ENCODE peak calls at places on chromosomes 12 and 14, in six cellular contexts. One of them, this sample, is unnamed.

GRCh38 chr14:21063479-21063878 is 5.9 kb downstream of the RNASE8 start:
- DNase-seq in foreskin fibroblast: no peak
- DNase-seq in stimulated activated CD4-positive, alpha-beta T cell treated with anti-CD3 and anti-CD28 coated beads, Interleukin-1b, Interleukin-23, amount 100 ng/mL, for 24 hours: no peak
- DNase-seq in CD8-positive, alpha-beta memory T cell: no peak
- DNase-seq in AG08396: peak
- DNase-seq in HT1080: peak
- DNase-seq in this sample: peak

GRCh38 chr14:52871606-52872005 is 79.2 kb downstream of the FERMT2 start:
- DNase-seq in foreskin fibroblast: no peak
- DNase-seq in stimulated activated CD4-positive, alpha-beta T cell treated with anti-CD3 and anti-CD28 coated beads, Interleukin-1b, Interleukin-23, amount 100 ng/mL, for 24 hours: no peak
- DNase-seq in CD8-positive, alpha-beta memory T cell: no peak
- DNase-seq in AG08396: no peak
- DNase-seq in HT1080: no peak
- DNase-seq in this sample: no peak

GRCh38 chr12:119069029-119069731 is 87.8 kb downstream of the SRRM4 start:
- DNase-seq in foreskin fibroblast: no peak
- DNase-seq in stimulated activated CD4-positive, alpha-beta T cell treated with anti-CD3 and anti-CD28 coated beads, Interleukin-1b, Interleukin-23, amount 100 ng/mL, for 24 hours: no peak
- DNase-seq in CD8-positive, alpha-beta memory T cell: no peak
- DNase-seq in AG08396: no peak
- DNase-seq in HT1080: no peak
- DNase-seq in this sample: no peak

GRCh38 chr14:84064296-84064695 is 1465.6 kb upstream of the FLRT2 start:
- DNase-seq in foreskin fibroblast: no peak
- DNase-seq in stimulated activated CD4-positive, alpha-beta T cell treated with anti-CD3 and anti-CD28 coated beads, Interleukin-1b, Interleukin-23, amount 100 ng/mL, for 24 hours: no peak
- DNase-seq in CD8-positive, alpha-beta memory T cell: no peak
- DNase-seq in AG08396: no peak
- DNase-seq in HT1080: no peak
- DNase-seq in this sample: no peak

GRCh38 chr14:52025952-52026510 is 36.7 kb downstream of the RTRAF start:
- DNase-seq in foreskin fibroblast: peak
- DNase-seq in stimulated activated CD4-positive, alpha-beta T cell treated with anti-CD3 and anti-CD28 coated beads, Interleukin-1b, Interleukin-23, amount 100 ng/mL, for 24 hours: no peak
- DNase-seq in CD8-positive, alpha-beta memory T cell: no peak
- DNase-seq in AG08396: no peak
- DNase-seq in HT1080: no peak
- DNase-seq in this sample: no peak

GRCh38 chr12:124013073-124013472 is 40.1 kb downstream of the ZNF664 start:
- DNase-seq in foreskin fibroblast: no peak
- DNase-seq in stimulated activated CD4-positive, alpha-beta T cell treated with anti-CD3 and anti-CD28 coated beads, Interleukin-1b, Interleukin-23, amount 100 ng/mL, for 24 hours: no peak
- DNase-seq in CD8-positive, alpha-beta memory T cell: no peak
- DNase-seq in AG08396: no peak
- DNase-seq in HT1080: peak
- DNase-seq in this sample: no peak

GRCh38 chr12:30926243-30927209 is at the start of gene TSPAN11:
- DNase-seq in foreskin fibroblast: no peak
- DNase-seq in stimulated activated CD4-positive, alpha-beta T cell treated with anti-CD3 and anti-CD28 coated beads, Interleukin-1b, Interleukin-23, amount 100 ng/mL, for 24 hours: no peak
- DNase-seq in CD8-positive, alpha-beta memory T cell: no peak
- DNase-seq in AG08396: peak
- DNase-seq in HT1080: no peak
- DNase-seq in this sample: peak

GRCh38 chr12:117125275-117125613 is 26.0 kb upstream of the TESC start:
- DNase-seq in foreskin fibroblast: peak
- DNase-seq in stimulated activated CD4-positive, alpha-beta T cell treated with anti-CD3 and anti-CD28 coated beads, Interleukin-1b, Interleukin-23, amount 100 ng/mL, for 24 hours: no peak
- DNase-seq in CD8-positive, alpha-beta memory T cell: no peak
- DNase-seq in AG08396: no peak
- DNase-seq in HT1080: no peak
- DNase-seq in this sample: no peak

GRCh38 chr12:71556881-71557280 is 106.8 kb downstream of the ZFC3H1 start:
- DNase-seq in foreskin fibroblast: peak
- DNase-seq in stimulated activated CD4-positive, alpha-beta T cell treated with anti-CD3 and anti-CD28 coated beads, Interleukin-1b, Interleukin-23, amount 100 ng/mL, for 24 hours: no peak
- DNase-seq in CD8-positive, alpha-beta memory T cell: no peak
- DNase-seq in AG08396: peak
- DNase-seq in HT1080: peak
- DNase-seq in this sample: peak

GRCh38 chr14:101591582-101591981 is 30.3 kb downstream of the DIO3 start:
- DNase-seq in foreskin fibroblast: no peak
- DNase-seq in stimulated activated CD4-positive, alpha-beta T cell treated with anti-CD3 and anti-CD28 coated beads, Interleukin-1b, Interleukin-23, amount 100 ng/mL, for 24 hours: no peak
- DNase-seq in CD8-positive, alpha-beta memory T cell: no peak
- DNase-seq in AG08396: no peak
- DNase-seq in HT1080: no peak
- DNase-seq in this sample: peak

GRCh38 chr12:98653866-98654493 is 8.9 kb downstream of the APAF1 start:
- DNase-seq in foreskin fibroblast: peak
- DNase-seq in stimulated activated CD4-positive, alpha-beta T cell treated with anti-CD3 and anti-CD28 coated beads, Interleukin-1b, Interleukin-23, amount 100 ng/mL, for 24 hours: no peak
- DNase-seq in CD8-positive, alpha-beta memory T cell: peak
- DNase-seq in AG08396: peak
- DNase-seq in HT1080: peak
- DNase-seq in this sample: peak

GRCh38 chr12:80352476-80352875 is 91.6 kb upstream of the PTPRQ start:
- DNase-seq in foreskin fibroblast: no peak
- DNase-seq in stimulated activated CD4-positive, alpha-beta T cell treated with anti-CD3 and anti-CD28 coated beads, Interleukin-1b, Interleukin-23, amount 100 ng/mL, for 24 hours: no peak
- DNase-seq in CD8-positive, alpha-beta memory T cell: no peak
- DNase-seq in AG08396: no peak
- DNase-seq in HT1080: peak
- DNase-seq in this sample: peak

GRCh38 chr12:57093412-57094193 is 4.7 kb downstream of the NAB2 start:
- DNase-seq in foreskin fibroblast: peak
- DNase-seq in stimulated activated CD4-positive, alpha-beta T cell treated with anti-CD3 and anti-CD28 coated beads, Interleukin-1b, Interleukin-23, amount 100 ng/mL, for 24 hours: peak
- DNase-seq in CD8-positive, alpha-beta memory T cell: peak
- DNase-seq in AG08396: peak
- DNase-seq in HT1080: peak
- DNase-seq in this sample: peak

GRCh38 chr12:120748242-120748641 is 22.6 kb downstream of the ACADS start:
- DNase-seq in foreskin fibroblast: no peak
- DNase-seq in stimulated activated CD4-positive, alpha-beta T cell treated with anti-CD3 and anti-CD28 coated beads, Interleukin-1b, Interleukin-23, amount 100 ng/mL, for 24 hours: no peak
- DNase-seq in CD8-positive, alpha-beta memory T cell: no peak
- DNase-seq in AG08396: no peak
- DNase-seq in HT1080: no peak
- DNase-seq in this sample: no peak

GRCh38 chr12:6230321-6231110 is 30.3 kb downstream of the CD9 start:
- DNase-seq in foreskin fibroblast: peak
- DNase-seq in stimulated activated CD4-positive, alpha-beta T cell treated with anti-CD3 and anti-CD28 coated beads, Interleukin-1b, Interleukin-23, amount 100 ng/mL, for 24 hours: peak
- DNase-seq in CD8-positive, alpha-beta memory T cell: peak
- DNase-seq in AG08396: no peak
- DNase-seq in HT1080: peak
- DNase-seq in this sample: peak

GRCh38 chr12:6536894-6537579 is 2.7 kb downstream of the GAPDH start:
- DNase-seq in foreskin fibroblast: peak
- DNase-seq in stimulated activated CD4-positive, alpha-beta T cell treated with anti-CD3 and anti-CD28 coated beads, Interleukin-1b, Interleukin-23, amount 100 ng/mL, for 24 hours: peak
- DNase-seq in CD8-positive, alpha-beta memory T cell: no peak
- DNase-seq in AG08396: no peak
- DNase-seq in HT1080: peak
- DNase-seq in this sample: no peak

GRCh38 chr12:5480218-5480952 is 48.5 kb downstream of the NTF3 start:
- DNase-seq in foreskin fibroblast: no peak
- DNase-seq in stimulated activated CD4-positive, alpha-beta T cell treated with anti-CD3 and anti-CD28 coated beads, Interleukin-1b, Interleukin-23, amount 100 ng/mL, for 24 hours: no peak
- DNase-seq in CD8-positive, alpha-beta memory T cell: no peak
- DNase-seq in AG08396: peak
- DNase-seq in HT1080: no peak
- DNase-seq in this sample: peak

GRCh38 chr12:88836156-88836555 is 255.9 kb upstream of the KITLG start:
- DNase-seq in foreskin fibroblast: no peak
- DNase-seq in stimulated activated CD4-positive, alpha-beta T cell treated with anti-CD3 and anti-CD28 coated beads, Interleukin-1b, Interleukin-23, amount 100 ng/mL, for 24 hours: no peak
- DNase-seq in CD8-positive, alpha-beta memory T cell: no peak
- DNase-seq in AG08396: no peak
- DNase-seq in HT1080: no peak
- DNase-seq in this sample: no peak

GRCh38 chr12:72201457-72201856 is 70.7 kb upstream of the TRHDE start:
- DNase-seq in foreskin fibroblast: no peak
- DNase-seq in stimulated activated CD4-positive, alpha-beta T cell treated with anti-CD3 and anti-CD28 coated beads, Interleukin-1b, Interleukin-23, amount 100 ng/mL, for 24 hours: no peak
- DNase-seq in CD8-positive, alpha-beta memory T cell: no peak
- DNase-seq in AG08396: no peak
- DNase-seq in HT1080: no peak
- DNase-seq in this sample: no peak

GRCh38 chr12:131102493-131102931 is 148.8 kb downstream of the ADGRD1 start:
- DNase-seq in foreskin fibroblast: no peak
- DNase-seq in stimulated activated CD4-positive, alpha-beta T cell treated with anti-CD3 and anti-CD28 coated beads, Interleukin-1b, Interleukin-23, amount 100 ng/mL, for 24 hours: no peak
- DNase-seq in CD8-positive, alpha-beta memory T cell: no peak
- DNase-seq in AG08396: no peak
- DNase-seq in HT1080: no peak
- DNase-seq in this sample: no peak

GRCh38 chr14:29637406-29637805 is 290.2 kb downstream of the PRKD1 start:
- DNase-seq in foreskin fibroblast: peak
- DNase-seq in stimulated activated CD4-positive, alpha-beta T cell treated with anti-CD3 and anti-CD28 coated beads, Interleukin-1b, Interleukin-23, amount 100 ng/mL, for 24 hours: no peak
- DNase-seq in CD8-positive, alpha-beta memory T cell: no peak
- DNase-seq in AG08396: peak
- DNase-seq in HT1080: peak
- DNase-seq in this sample: peak

GRCh38 chr12:2047752-2048151 is 5.0 kb upstream of the CACNA1C start:
- DNase-seq in foreskin fibroblast: no peak
- DNase-seq in stimulated activated CD4-positive, alpha-beta T cell treated with anti-CD3 and anti-CD28 coated beads, Interleukin-1b, Interleukin-23, amount 100 ng/mL, for 24 hours: no peak
- DNase-seq in CD8-positive, alpha-beta memory T cell: no peak
- DNase-seq in AG08396: no peak
- DNase-seq in HT1080: peak
- DNase-seq in this sample: no peak

GRCh38 chr14:50542941-50543418 is 10.6 kb upstream of the MAP4K5 start:
- DNase-seq in foreskin fibroblast: no peak
- DNase-seq in stimulated activated CD4-positive, alpha-beta T cell treated with anti-CD3 and anti-CD28 coated beads, Interleukin-1b, Interleukin-23, amount 100 ng/mL, for 24 hours: peak
- DNase-seq in CD8-positive, alpha-beta memory T cell: peak
- DNase-seq in AG08396: peak
- DNase-seq in HT1080: no peak
- DNase-seq in this sample: peak

GRCh38 chr12:58894040-58894439 is 26.3 kb downstream of the LRIG3 start:
- DNase-seq in foreskin fibroblast: no peak
- DNase-seq in stimulated activated CD4-positive, alpha-beta T cell treated with anti-CD3 and anti-CD28 coated beads, Interleukin-1b, Interleukin-23, amount 100 ng/mL, for 24 hours: no peak
- DNase-seq in CD8-positive, alpha-beta memory T cell: no peak
- DNase-seq in AG08396: no peak
- DNase-seq in HT1080: no peak
- DNase-seq in this sample: no peak

GRCh38 chr14:60396718-60397343 is 89.0 kb downstream of the C14orf39 start:
- DNase-seq in foreskin fibroblast: no peak
- DNase-seq in stimulated activated CD4-positive, alpha-beta T cell treated with anti-CD3 and anti-CD28 coated beads, Interleukin-1b, Interleukin-23, amount 100 ng/mL, for 24 hours: no peak
- DNase-seq in CD8-positive, alpha-beta memory T cell: no peak
- DNase-seq in AG08396: no peak
- DNase-seq in HT1080: no peak
- DNase-seq in this sample: peak

GRCh38 chr14:60561845-60562746 is 53.1 kb downstream of the SIX6 start:
- DNase-seq in foreskin fibroblast: peak
- DNase-seq in stimulated activated CD4-positive, alpha-beta T cell treated with anti-CD3 and anti-CD28 coated beads, Interleukin-1b, Interleukin-23, amount 100 ng/mL, for 24 hours: no peak
- DNase-seq in CD8-positive, alpha-beta memory T cell: no peak
- DNase-seq in AG08396: peak
- DNase-seq in HT1080: peak
- DNase-seq in this sample: peak

GRCh38 chr12:108685469-108686247 is 45.7 kb downstream of the CORO1C start:
- DNase-seq in foreskin fibroblast: no peak
- DNase-seq in stimulated activated CD4-positive, alpha-beta T cell treated with anti-CD3 and anti-CD28 coated beads, Interleukin-1b, Interleukin-23, amount 100 ng/mL, for 24 hours: no peak
- DNase-seq in CD8-positive, alpha-beta memory T cell: no peak
- DNase-seq in AG08396: no peak
- DNase-seq in HT1080: no peak
- DNase-seq in this sample: no peak

GRCh38 chr14:72970824-72971434 is 44.7 kb downstream of the DCAF4 start:
- DNase-seq in foreskin fibroblast: no peak
- DNase-seq in stimulated activated CD4-positive, alpha-beta T cell treated with anti-CD3 and anti-CD28 coated beads, Interleukin-1b, Interleukin-23, amount 100 ng/mL, for 24 hours: no peak
- DNase-seq in CD8-positive, alpha-beta memory T cell: no peak
- DNase-seq in AG08396: no peak
- DNase-seq in HT1080: no peak
- DNase-seq in this sample: no peak

GRCh38 chr12:63764481-63764880 is 15.2 kb upstream of the RXYLT1 start:
- DNase-seq in foreskin fibroblast: no peak
- DNase-seq in stimulated activated CD4-positive, alpha-beta T cell treated with anti-CD3 and anti-CD28 coated beads, Interleukin-1b, Interleukin-23, amount 100 ng/mL, for 24 hours: no peak
- DNase-seq in CD8-positive, alpha-beta memory T cell: no peak
- DNase-seq in AG08396: no peak
- DNase-seq in HT1080: no peak
- DNase-seq in this sample: no peak

GRCh38 chr14:47917344-47917954 is 242.0 kb upstream of the MDGA2 start:
- DNase-seq in foreskin fibroblast: peak
- DNase-seq in stimulated activated CD4-positive, alpha-beta T cell treated with anti-CD3 and anti-CD28 coated beads, Interleukin-1b, Interleukin-23, amount 100 ng/mL, for 24 hours: no peak
- DNase-seq in CD8-positive, alpha-beta memory T cell: no peak
- DNase-seq in AG08396: no peak
- DNase-seq in HT1080: peak
- DNase-seq in this sample: no peak

This sample was measured in AG20443.